ENCODE peak calls at places on chromosomes 1 and 21, in ten cellular contexts. G, T, S, X, E, N, R, C, V and B are unnamed samples.

GRCh38 chr1:169739980-169740379 is 6.1 kb upstream of the SELE start:
- DNase-seq in G (no peak), T (no peak), S (no peak), X (no peak), E (no peak), N (no peak), R (no peak), C (no peak), V (no peak), B (no peak)

GRCh38 chr1:26431979-26432695 is at the start of gene DHDDS:
- DNase-seq in G (peak), T (peak), S (peak), X (peak), E (peak), N (peak), R (peak), C (peak), V (peak), B (peak)

GRCh38 chr1:233224291-233224690 is 71.2 kb downstream of the PCNX2 start:
- DNase-seq in G (no peak), T (no peak), S (no peak), X (no peak), E (no peak), N (no peak), R (no peak), C (no peak), V (no peak), B (no peak)

GRCh38 chr1:6143392-6143791 is 36.7 kb downstream of the CHD5 start:
- DNase-seq in G (no peak), T (no peak), S (no peak), X (no peak), E (no peak), N (no peak), R (no peak), C (no peak), V (no peak), B (no peak)

GRCh38 chr1:2853711-2854110 is 52.2 kb upstream of the TTC34 start:
- DNase-seq in G (no peak), T (no peak), S (no peak), X (no peak), E (no peak), N (no peak), R (no peak), C (no peak), V (no peak), B (peak)

GRCh38 chr1:224726783-224727182 is 110.7 kb downstream of the CNIH3 start:
- DNase-seq in G (peak), T (no peak), S (no peak), X (no peak), E (peak), N (no peak), R (peak), C (no peak), V (no peak), B (no peak)

GRCh38 chr1:67801903-67802302 is 31.4 kb downstream of the GNG12 start:
- DNase-seq in G (no peak), T (no peak), S (no peak), X (no peak), E (no peak), N (no peak), R (no peak), C (no peak), V (no peak), B (no peak)

GRCh38 chr1:236476019-236476418 is 47.8 kb upstream of the LGALS8 start:
- DNase-seq in G (no peak), T (no peak), S (no peak), X (no peak), E (no peak), N (no peak), R (no peak), C (no peak), V (no peak), B (no peak)

GRCh38 chr1:117572546-117572945 is 33.3 kb upstream of the TENT5C start:
- DNase-seq in G (no peak), T (no peak), S (peak), X (peak), E (peak), N (peak), R (no peak), C (no peak), V (no peak), B (no peak)

GRCh38 chr1:15336866-15337265 is 72.8 kb upstream of the EFHD2 start:
- DNase-seq in G (no peak), T (no peak), S (no peak), X (no peak), E (no peak), N (no peak), R (no peak), C (no peak), V (no peak), B (peak)

GRCh38 chr1:175209493-175209921 is 16.9 kb upstream of the KIAA0040 start:
- DNase-seq in G (no peak), T (no peak), S (no peak), X (no peak), E (no peak), N (peak), R (no peak), C (no peak), V (no peak), B (no peak)

GRCh38 chr1:832136-832535 is 91.6 kb upstream of the SAMD11 start:
- DNase-seq in G (no peak), T (no peak), S (no peak), X (no peak), E (peak), N (no peak), R (no peak), C (no peak), V (no peak), B (no peak)

GRCh38 chr1:154328318-154329151 is 3.2 kb downstream of the ATP8B2 start:
- DNase-seq in G (peak), T (no peak), S (peak), X (peak), E (peak), N (no peak), R (no peak), C (peak), V (no peak), B (no peak)

GRCh38 chr21:34690041-34690792 is 21.4 kb downstream of the CLIC6 start:
- DNase-seq in G (no peak), T (peak), S (no peak), X (no peak), E (no peak), N (no peak), R (no peak), C (no peak), V (no peak), B (no peak)

GRCh38 chr1:201240171-201240570 is 43.1 kb upstream of the PKP1 start:
- DNase-seq in G (no peak), T (no peak), S (no peak), X (no peak), E (no peak), N (no peak), R (no peak), C (no peak), V (no peak), B (no peak)

GRCh38 chr1:98104285-98104684 is 183.5 kb upstream of the DPYD start:
- DNase-seq in G (peak), T (no peak), S (no peak), X (no peak), E (no peak), N (no peak), R (peak), C (no peak), V (no peak), B (no peak)

GRCh38 chr1:156755527-156755950 is 4.1 kb upstream of the HDGF start:
- DNase-seq in G (no peak), T (no peak), S (no peak), X (no peak), E (no peak), N (no peak), R (no peak), C (no peak), V (no peak), B (no peak)

GRCh38 chr1:172024516-172024915 is 183.2 kb downstream of the DNM3 start:
- DNase-seq in G (no peak), T (no peak), S (no peak), X (no peak), E (no peak), N (no peak), R (no peak), C (no peak), V (no peak), B (no peak)

GRCh38 chr1:206714331-206715058 is 29.8 kb downstream of the MAPKAPK2 start:
- DNase-seq in G (peak), T (no peak), S (no peak), X (no peak), E (peak), N (no peak), R (peak), C (no peak), V (no peak), B (no peak)

GRCh38 chr1:224080082-224080774 is 33.7 kb upstream of the FBXO28 start:
- DNase-seq in G (peak), T (peak), S (no peak), X (no peak), E (no peak), N (no peak), R (no peak), C (no peak), V (no peak), B (no peak)

GRCh38 chr1:247241687-247242086 is 14.2 kb upstream of the VN1R5 start:
- DNase-seq in G (no peak), T (no peak), S (no peak), X (no peak), E (no peak), N (no peak), R (no peak), C (no peak), V (no peak), B (no peak)

GRCh38 chr1:56330400-56331026 is 248.8 kb downstream of the PLPP3 start:
- DNase-seq in G (peak), T (no peak), S (no peak), X (no peak), E (no peak), N (no peak), R (no peak), C (no peak), V (no peak), B (no peak)

GRCh38 chr1:63983391-63984256 is 209.8 kb downstream of the ROR1 start:
- DNase-seq in G (no peak), T (no peak), S (no peak), X (no peak), E (no peak), N (no peak), R (no peak), C (no peak), V (no peak), B (no peak)

GRCh38 chr1:31618916-31619846 is 1.7 kb downstream of the HCRTR1 start:
- DNase-seq in G (no peak), T (no peak), S (no peak), X (no peak), E (no peak), N (no peak), R (no peak), C (no peak), V (no peak), B (no peak)

GRCh38 chr1:225772848-225773247 is 4.8 kb upstream of the SRP9 start:
- DNase-seq in G (no peak), T (no peak), S (no peak), X (no peak), E (peak), N (no peak), R (no peak), C (no peak), V (no peak), B (no peak)

GRCh38 chr1:17696417-17697301 is 58.5 kb upstream of the ACTL8 start:
- DNase-seq in G (peak), T (peak), S (no peak), X (no peak), E (no peak), N (no peak), R (peak), C (peak), V (peak), B (no peak)

GRCh38 chr21:37886120-37886519 is 30.1 kb downstream of the KCNJ6 start:
- DNase-seq in G (no peak), T (no peak), S (no peak), X (no peak), E (no peak), N (no peak), R (no peak), C (no peak), V (no peak), B (no peak)

GRCh38 chr1:43426221-43426620 is 27.5 kb downstream of the HYI start:
- DNase-seq in G (no peak), T (no peak), S (no peak), X (no peak), E (no peak), N (no peak), R (no peak), C (no peak), V (no peak), B (no peak)

GRCh38 chr1:90325165-90325564 is 330.3 kb downstream of the ZNF326 start:
- DNase-seq in G (no peak), T (no peak), S (no peak), X (no peak), E (no peak), N (no peak), R (no peak), C (no peak), V (no peak), B (no peak)
- TF ChIP-seq CTCF in G (no peak), T (no peak), S (no peak), X (no peak), E (no peak), N (no peak), R (no peak), C (no peak), V (no peak), B (no peak)

GRCh38 chr21:46553993-46554392 is 50.9 kb downstream of the S100B start:
- DNase-seq in G (no peak), T (no peak), S (no peak), X (no peak), E (no peak), N (no peak), R (no peak), C (no peak), V (no peak), B (no peak)

GRCh38 chr21:46556802-46557201 is 48.1 kb downstream of the S100B start:
- DNase-seq in G (no peak), T (no peak), S (peak), X (no peak), E (no peak), N (no peak), R (no peak), C (no peak), V (no peak), B (no peak)

GRCh38 chr21:46555678-46556077 is 49.2 kb downstream of the S100B start:
- DNase-seq in G (no peak), T (no peak), S (no peak), X (no peak), E (no peak), N (no peak), R (no peak), C (no peak), V (no peak), B (no peak)

GRCh38 chr21:46554431-46555224 is 50.3 kb downstream of the S100B start:
- DNase-seq in G (no peak), T (no peak), S (peak), X (no peak), E (no peak), N (no peak), R (no peak), C (no peak), V (no peak), B (no peak)

DNA sequence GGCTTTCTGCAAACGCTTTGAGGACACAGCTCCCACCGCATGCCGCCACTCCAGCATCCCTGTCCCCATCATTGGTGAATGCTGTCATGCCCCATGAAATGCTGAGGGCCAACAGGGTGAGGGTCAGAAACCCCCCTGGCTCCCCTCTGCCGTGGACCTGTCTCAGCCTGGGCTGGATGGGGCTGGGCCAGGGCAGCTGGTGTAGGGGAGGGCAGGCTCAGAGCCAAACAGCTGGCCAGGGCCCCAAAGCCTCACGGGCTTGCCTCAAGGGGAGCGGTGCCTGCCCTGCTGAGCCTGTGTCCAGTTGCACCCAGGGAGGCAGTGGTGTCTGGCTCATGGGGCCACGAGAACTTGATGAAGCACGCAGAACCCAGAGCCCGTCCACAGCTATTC is 49.7 kb downstream of the S100B start:
- DNase-seq in G (no peak), T (no peak), S (no peak), X (no peak), E (no peak), N (no peak), R (no peak), C (no peak), V (no peak), B (no peak)
- TF ChIP-seq CTCF in G (no peak), T (no peak), S (no peak), X (no peak), E (no peak), N (no peak), R (no peak), C (no peak), V (no peak), B (no peak)

GRCh38 chr1:10980094-10980577 is 32.3 kb upstream of the TARDBP start:
- DNase-seq in G (peak), T (no peak), S (no peak), X (no peak), E (peak), N (no peak), R (no peak), C (peak), V (peak), B (no peak)
- TF ChIP-seq CTCF in G (peak), T (peak), S (no peak), X (no peak), E (peak), N (no peak), R (peak), C (no peak), V (peak), B (peak)

GRCh38 chr1:45752441-45753052 is 2.1 kb upstream of the IPP start:
- DNase-seq in G (peak), T (no peak), S (no peak), X (no peak), E (no peak), N (no peak), R (no peak), C (no peak), V (no peak), B (no peak)

GRCh38 chr1:45753248-45754037 is 3.0 kb upstream of the IPP start:
- DNase-seq in G (no peak), T (no peak), S (no peak), X (no peak), E (no peak), N (peak), R (no peak), C (no peak), V (no peak), B (no peak)

GRCh38 chr1:45746922-45747321 is 3.5 kb downstream of the IPP start:
- DNase-seq in G (no peak), T (no peak), S (no peak), X (no peak), E (no peak), N (no peak), R (no peak), C (no peak), V (no peak), B (no peak)

GRCh38 chr1:45752014-45752413 is 1.6 kb upstream of the IPP start:
- DNase-seq in G (no peak), T (no peak), S (no peak), X (no peak), E (no peak), N (no peak), R (no peak), C (no peak), V (no peak), B (no peak)

GRCh38 chr1:45750298-45751038 is at the start of gene IPP:
- DNase-seq in G (peak), T (peak), S (peak), X (peak), E (peak), N (peak), R (peak), C (peak), V (peak), B (peak)
- TF ChIP-seq CTCF in G (peak), T (no peak), S (no peak), X (no peak), E (peak), N (peak), R (peak), C (no peak), V (peak), B (peak)

GRCh38 chr1:176656257-176656995 is 193.5 kb downstream of the PAPPA2 start:
- DNase-seq in G (peak), T (no peak), S (no peak), X (no peak), E (peak), N (no peak), R (peak), C (no peak), V (no peak), B (no peak)
- TF ChIP-seq CTCF in G (no peak), T (no peak), S (no peak), X (no peak), E (peak), N (no peak), R (peak), C (no peak), V (no peak), B (no peak)

GRCh38 chr1:79190074-79190473 is 183.5 kb upstream of the ADGRL4 start:
- DNase-seq in G (no peak), T (no peak), S (no peak), X (no peak), E (no peak), N (no peak), R (no peak), C (no peak), V (no peak), B (no peak)
- TF ChIP-seq CTCF in G (no peak), T (no peak), S (no peak), X (no peak), E (no peak), N (no peak), R (no peak), C (no peak), V (no peak), B (no peak)

DNA sequence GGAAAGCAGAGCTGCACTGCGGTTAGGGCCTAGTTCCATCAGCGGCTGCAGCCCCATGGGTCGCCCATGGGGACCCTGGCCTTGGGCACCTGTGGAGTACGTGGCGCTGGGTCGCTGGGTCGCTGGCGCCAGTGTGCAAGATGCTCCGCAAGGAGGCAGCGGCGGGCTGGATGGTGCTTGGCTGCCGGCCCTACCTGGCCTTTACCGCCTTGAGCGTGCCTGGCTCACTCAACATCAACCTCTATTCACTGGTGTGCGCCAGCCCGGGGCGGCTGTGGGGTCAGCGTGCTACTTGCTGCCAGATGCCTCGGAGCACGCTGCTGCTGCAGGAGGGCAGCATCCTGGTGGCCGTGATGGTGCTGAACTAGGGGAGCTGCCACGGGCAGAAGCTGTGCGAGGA is 85.1 kb upstream of the RHOU start:
- DNase-seq in G (no peak), T (no peak), S (no peak), X (no peak), E (no peak), N (no peak), R (no peak), C (no peak), V (peak), B (no peak)
- TF ChIP-seq CTCF in G (no peak), T (no peak), S (no peak), X (no peak), E (no peak), N (no peak), R (no peak), C (no peak), V (peak), B (no peak)

GRCh38 chr1:37919277-37919676 is 27.6 kb downstream of the INPP5B start:
- DNase-seq in G (no peak), T (peak), S (no peak), X (no peak), E (peak), N (peak), R (no peak), C (no peak), V (no peak), B (no peak)
- TF ChIP-seq CTCF in G (peak), T (peak), S (peak), X (no peak), E (peak), N (peak), R (peak), C (peak), V (peak), B (peak)

DNA sequence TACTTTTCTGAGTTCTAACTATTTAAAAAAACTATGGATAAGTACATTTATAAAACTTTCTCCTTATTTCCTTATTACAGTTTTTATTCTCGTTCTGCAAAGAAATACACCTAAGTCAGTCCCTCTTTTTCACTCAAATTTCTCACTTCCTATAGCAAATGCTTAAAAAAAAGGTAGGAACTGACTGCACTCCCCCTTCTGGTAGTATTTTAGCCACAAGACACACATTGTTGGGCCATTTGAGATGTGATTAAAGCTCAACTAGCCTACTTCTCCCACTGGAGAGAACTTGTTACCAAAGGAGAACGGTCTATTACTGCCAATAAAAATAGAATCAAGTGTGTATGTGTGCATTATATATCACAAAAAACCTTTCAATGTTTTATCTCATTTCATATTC is 521.9 kb upstream of the PRMT6 start:
- DNase-seq in G (no peak), T (no peak), S (no peak), X (no peak), E (no peak), N (no peak), R (no peak), C (no peak), V (no peak), B (no peak)
- TF ChIP-seq CTCF in G (no peak), T (no peak), S (no peak), X (no peak), E (no peak), N (peak), R (no peak), C (no peak), V (no peak), B (peak)